ENCODE peak calls at places on chromosome 6, in five cellular contexts. One of them, this sample, is unnamed.

GRCh38 chr6:16355238-16355637 is 116.9 kb downstream of the GMPR start:
- DNase-seq in ELR: no peak
- DNase-seq in MV-4-11: no peak
- DNase-seq in fibroblast of gingiva: no peak
- DNase-seq in CD8-positive, alpha-beta T cell: no peak
- DNase-seq in this sample: no peak

GRCh38 chr6:14655990-14656640 is 538.5 kb downstream of the CD83 start:
- DNase-seq in ELR: no peak
- DNase-seq in CD8-positive, alpha-beta T cell: no peak
- DNase-seq in MV-4-11: peak; percentile 80
- DNase-seq in fibroblast of gingiva: no peak
- DNase-seq in this sample: no peak

GRCh38 chr6:20409427-20409971 is 7.8 kb downstream of the E2F3 start:
- DNase-seq in fibroblast of gingiva: no peak
- DNase-seq in ELR: no peak
- DNase-seq in CD8-positive, alpha-beta T cell: no peak
- DNase-seq in MV-4-11: no peak
- DNase-seq in this sample: no peak

GRCh38 chr6:142291512-142291911 is 10.3 kb upstream of the ADGRG6 start:
- DNase-seq in ELR: no peak
- DNase-seq in fibroblast of gingiva: no peak
- DNase-seq in CD8-positive, alpha-beta T cell: no peak
- DNase-seq in MV-4-11: no peak
- DNase-seq in this sample: no peak

GRCh38 chr6:101417899-101418298 is 24.4 kb downstream of the GRIK2 start:
- DNase-seq in ELR: no peak
- DNase-seq in fibroblast of gingiva: no peak
- DNase-seq in MV-4-11: no peak
- DNase-seq in CD8-positive, alpha-beta T cell: no peak
- DNase-seq in this sample: no peak

GRCh38 chr6:45148278-45148677 is 179.9 kb upstream of the RUNX2 start:
- DNase-seq in ELR: no peak
- DNase-seq in CD8-positive, alpha-beta T cell: no peak
- DNase-seq in MV-4-11: no peak
- DNase-seq in fibroblast of gingiva: peak; percentile 80
- DNase-seq in this sample: no peak

GRCh38 chr6:37600287-37600916 is 97.3 kb downstream of the MDGA1 start:
- DNase-seq in fibroblast of gingiva: no peak
- DNase-seq in CD8-positive, alpha-beta T cell: no peak
- DNase-seq in ELR: no peak
- DNase-seq in MV-4-11: no peak
- DNase-seq in this sample: no peak

GRCh38 chr6:37889015-37889885 is 69.7 kb downstream of the ZFAND3 start:
- DNase-seq in MV-4-11: no peak
- DNase-seq in fibroblast of gingiva: no peak
- DNase-seq in ELR: no peak
- DNase-seq in CD8-positive, alpha-beta T cell: no peak
- DNase-seq in this sample: no peak

GRCh38 chr6:158064725-158065251 is 83.1 kb downstream of the SYNJ2 start:
- DNase-seq in fibroblast of gingiva: no peak
- DNase-seq in ELR: no peak
- DNase-seq in CD8-positive, alpha-beta T cell: no peak
- DNase-seq in MV-4-11: no peak
- DNase-seq in this sample: no peak

GRCh38 chr6:45366534-45366933 is 11.2 kb downstream of the SUPT3H start:
- DNase-seq in MV-4-11: no peak
- DNase-seq in fibroblast of gingiva: no peak
- DNase-seq in ELR: no peak
- DNase-seq in CD8-positive, alpha-beta T cell: no peak
- DNase-seq in this sample: no peak

GRCh38 chr6:169487579-169488205 is 214.1 kb downstream of the WDR27 start:
- DNase-seq in ELR: peak; percentile 23
- DNase-seq in MV-4-11: no peak
- DNase-seq in CD8-positive, alpha-beta T cell: no peak
- DNase-seq in fibroblast of gingiva: no peak
- DNase-seq in this sample: no peak

GRCh38 chr6:94269256-94269655 is 849.9 kb upstream of the EPHA7 start:
- DNase-seq in CD8-positive, alpha-beta T cell: no peak
- DNase-seq in ELR: no peak
- DNase-seq in fibroblast of gingiva: no peak
- DNase-seq in MV-4-11: no peak
- DNase-seq in this sample: no peak

GRCh38 chr6:111623046-111623718 is 17.5 kb upstream of the TRAF3IP2 start:
- DNase-seq in ELR: no peak
- DNase-seq in CD8-positive, alpha-beta T cell: no peak
- DNase-seq in fibroblast of gingiva: no peak
- DNase-seq in MV-4-11: no peak
- DNase-seq in this sample: no peak

GRCh38 chr6:37131104-37131959 is 38.6 kb upstream of the PIM1 start:
- DNase-seq in MV-4-11: peak; percentile 15
- DNase-seq in ELR: no peak
- DNase-seq in CD8-positive, alpha-beta T cell: no peak
- DNase-seq in fibroblast of gingiva: no peak
- DNase-seq in this sample: no peak

GRCh38 chr6:26544473-26544872 is 6.3 kb downstream of the HMGN4 start:
- DNase-seq in fibroblast of gingiva: no peak
- DNase-seq in MV-4-11: no peak
- DNase-seq in ELR: no peak
- DNase-seq in CD8-positive, alpha-beta T cell: no peak
- DNase-seq in this sample: no peak

GRCh38 chr6:1851681-1852456 is 242.2 kb downstream of the FOXC1 start:
- DNase-seq in fibroblast of gingiva: no peak
- DNase-seq in ELR: no peak
- DNase-seq in CD8-positive, alpha-beta T cell: no peak
- DNase-seq in MV-4-11: no peak
- DNase-seq in this sample: no peak

GRCh38 chr6:145071836-145072235 is 663.5 kb downstream of the EPM2A start:
- DNase-seq in fibroblast of gingiva: peak; percentile 54
- DNase-seq in ELR: peak; percentile 94
- DNase-seq in MV-4-11: no peak
- DNase-seq in CD8-positive, alpha-beta T cell: no peak
- DNase-seq in this sample: no peak

GRCh38 chr6:123333000-123333756 is 303.6 kb downstream of the TRDN start:
- DNase-seq in MV-4-11: no peak
- DNase-seq in fibroblast of gingiva: no peak
- DNase-seq in CD8-positive, alpha-beta T cell: no peak
- DNase-seq in ELR: no peak
- DNase-seq in this sample: no peak